ENCODE peak calls at places on chromosomes 7 and 10, in eight cellular contexts. E is astrocyte, S is mammary epithelial cell, P is fibroblast of lung, Y is SK-N-SH, V is GM23248, O is colonic mucosa, K is endodermal cell. A is an unnamed sample.

GRCh38 chr7:134669845-134670373 is 23.3 kb downstream of the BPGM start:
- DNase-seq in P (peak), S (peak), Y (peak), K (no peak), E (peak), V (peak), O (peak), A (peak)

GRCh38 chr7:17599733-17600685 is 301.6 kb downstream of the AHR start:
- DNase-seq in O (no peak), P (peak), Y (no peak), S (peak), E (peak), V (peak), K (no peak), A (peak)

GRCh38 chr7:119033641-119034040 is 809.1 kb downstream of the ANKRD7 start:
- DNase-seq in E (no peak), V (no peak), S (no peak), Y (no peak), P (no peak), K (no peak), O (no peak), A (no peak)

GRCh38 chr10:14326581-14326980 is 4.1 kb downstream of the FRMD4A start:
- DNase-seq in E (peak), S (no peak), O (no peak), V (no peak), Y (no peak), K (no peak), P (no peak), A (no peak)

GRCh38 chr10:99364125-99364524 is 35.0 kb downstream of the CNNM1 start:
- DNase-seq in E (peak), K (no peak), P (no peak), V (peak), O (no peak), Y (no peak), S (no peak), A (peak)

GRCh38 chr7:11931306-11931705 is 99.3 kb upstream of the THSD7A start:
- DNase-seq in P (peak), E (peak), V (no peak), S (no peak), K (no peak), O (no peak), Y (no peak), A (no peak)

GRCh38 chr10:17516376-17516775 is 62.0 kb upstream of the ST8SIA6 start:
- DNase-seq in P (no peak), K (no peak), S (peak), Y (no peak), V (peak), E (peak), O (no peak), A (no peak)

GRCh38 chr7:80593869-80594587 is 44.4 kb upstream of the CD36 start:
- DNase-seq in P (peak), V (peak), Y (no peak), S (no peak), O (no peak), E (no peak), K (no peak), A (peak)

GRCh38 chr10:92839191-92840085 is 8.9 kb upstream of the EXOC6 start:
- DNase-seq in V (peak), S (no peak), O (peak), Y (peak), E (peak), K (peak), P (peak), A (peak)

GRCh38 chr10:120761951-120762350 is 89.2 kb upstream of the WDR11 start:
- DNase-seq in K (no peak), V (no peak), P (no peak), S (no peak), Y (no peak), O (no peak), E (peak), A (no peak)

GRCh38 chr7:125563964-125564529 is 634.4 kb upstream of the POT1 start:
- DNase-seq in E (no peak), S (no peak), V (no peak), K (peak), Y (no peak), O (no peak), P (no peak), A (no peak)

GRCh38 chr7:134458341-134458805 is 527 bp downstream of the AKR1B1 start:
- DNase-seq in K (peak), O (peak), Y (peak), P (peak), S (peak), E (no peak), V (peak), A (peak)

GRCh38 chr10:32308027-32308603 is 38.8 kb downstream of the EPC1 start:
- DNase-seq in S (no peak), Y (no peak), K (no peak), V (no peak), P (no peak), E (peak), O (no peak), A (no peak)

GRCh38 chr10:17599089-17599488 is 18.1 kb downstream of the HACD1 start:
- DNase-seq in K (peak), E (peak), S (no peak), Y (peak), P (peak), O (no peak), V (peak), A (peak)

GRCh38 chr10:101602767-101603398 is 14.8 kb downstream of the DPCD start:
- DNase-seq in O (peak), Y (peak), V (peak), E (peak), K (peak), P (peak), S (peak), A (peak)

GRCh38 chr7:1558841-1559625 is 3.0 kb upstream of the TMEM184A start:
- DNase-seq in O (no peak), E (no peak), S (no peak), Y (peak), K (no peak), V (no peak), P (no peak), A (no peak)

GRCh38 chr7:155717010-155717744 is 72.7 kb downstream of the RBM33 start:
- DNase-seq in S (no peak), P (no peak), E (no peak), Y (no peak), V (no peak), K (no peak), O (no peak), A (no peak)

GRCh38 chr10:99660662-99661369 is 1.5 kb downstream of the ENTPD7 start:
- DNase-seq in E (peak), O (no peak), Y (no peak), V (no peak), S (no peak), K (no peak), P (no peak), A (peak)

GRCh38 chr10:103481974-103482531 is 3.0 kb upstream of the CALHM3 start:
- DNase-seq in E (peak), V (peak), P (peak), Y (peak), S (peak), K (no peak), O (peak), A (peak)

GRCh38 chr10:98790817-98791216 is 344.1 kb upstream of the HPS1 start:
- DNase-seq in V (peak), Y (peak), P (peak), O (no peak), K (no peak), S (no peak), E (no peak), A (peak)

GRCh38 chr7:157027568-157028527 is 17.4 kb upstream of the MNX1 start:
- DNase-seq in O (no peak), Y (peak), E (no peak), K (no peak), P (no peak), V (no peak), S (peak), A (no peak)

GRCh38 chr7:71683382-71683781 is 551.4 kb downstream of the GALNT17 start:
- DNase-seq in S (no peak), K (no peak), V (no peak), O (no peak), P (no peak), E (no peak), Y (no peak), A (no peak)

GRCh38 chr7:372939-373791 is 83.2 kb downstream of the FOXL3 start:
- DNase-seq in P (no peak), E (no peak), O (peak), V (no peak), S (no peak), Y (peak), K (peak), A (no peak)

GRCh38 chr7:371779-372545 is 82.0 kb downstream of the FOXL3 start:
- DNase-seq in Y (no peak), O (no peak), E (no peak), P (no peak), K (peak), S (no peak), V (peak), A (no peak)

GRCh38 chr7:373818-374705 is 84.1 kb downstream of the FOXL3 start:
- DNase-seq in S (no peak), P (no peak), K (peak), O (no peak), Y (peak), V (no peak), E (no peak), A (no peak)

GRCh38 chr7:371119-371778 is 81.3 kb downstream of the FOXL3 start:
- DNase-seq in S (no peak), P (no peak), O (peak), E (no peak), K (no peak), V (no peak), Y (peak), A (no peak)

GRCh38 chr7:372546-372938 is 82.6 kb downstream of the FOXL3 start:
- DNase-seq in S (no peak), V (no peak), K (no peak), P (no peak), Y (no peak), E (no peak), O (no peak), A (no peak)
- H3K4me3 ChIP-seq in S (no peak), V (no peak), K (no peak), P (no peak), Y (no peak), E (no peak), O (no peak), A (no peak)

DNA sequence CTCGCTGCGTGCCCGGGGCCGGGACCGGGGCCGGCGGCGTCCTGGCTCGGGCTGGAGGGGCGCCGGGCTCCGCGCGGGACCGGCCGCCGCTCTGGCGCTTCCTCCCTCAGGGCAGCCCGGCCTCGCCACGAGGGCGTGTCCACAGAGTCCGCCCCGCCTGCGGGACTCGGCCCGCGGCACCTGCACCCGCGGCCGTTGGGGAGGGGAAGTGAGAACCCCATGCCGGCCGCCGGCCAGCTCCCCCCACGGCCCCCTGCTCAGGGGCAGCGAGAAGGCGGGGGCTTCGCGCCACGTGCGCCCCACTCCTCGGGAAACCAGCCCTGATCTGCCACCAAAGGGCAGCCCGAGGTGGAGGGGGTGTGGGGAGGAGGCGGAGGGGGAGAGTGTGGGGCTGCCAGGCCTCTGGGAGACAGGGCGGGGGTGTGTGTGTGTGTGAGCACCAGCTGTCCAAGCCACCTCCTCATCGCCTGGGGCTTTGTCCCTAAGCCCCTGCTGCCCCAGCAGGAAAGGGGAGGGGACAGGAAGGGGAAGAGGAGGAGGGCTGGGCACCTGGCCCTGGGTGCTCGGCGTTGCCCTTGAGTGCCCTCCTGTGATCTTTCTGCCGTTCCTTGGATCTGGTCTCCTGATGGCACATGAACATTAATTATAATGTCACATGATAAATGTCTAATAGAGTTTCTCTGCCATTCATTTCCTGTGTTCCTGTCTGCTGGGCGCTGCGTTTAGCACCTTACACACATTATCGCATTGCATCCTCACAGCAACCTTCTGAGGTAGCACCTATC is at the start of gene PIK3AP1:
- DNase-seq in V (peak), K (peak), P (no peak), S (no peak), E (no peak), O (peak), Y (peak), A (peak)
- H3K9ac ChIP-seq in V (no peak), K (no peak), P (no peak), S (no peak), E (peak), O (peak), Y (no peak), A (no peak)

DNA sequence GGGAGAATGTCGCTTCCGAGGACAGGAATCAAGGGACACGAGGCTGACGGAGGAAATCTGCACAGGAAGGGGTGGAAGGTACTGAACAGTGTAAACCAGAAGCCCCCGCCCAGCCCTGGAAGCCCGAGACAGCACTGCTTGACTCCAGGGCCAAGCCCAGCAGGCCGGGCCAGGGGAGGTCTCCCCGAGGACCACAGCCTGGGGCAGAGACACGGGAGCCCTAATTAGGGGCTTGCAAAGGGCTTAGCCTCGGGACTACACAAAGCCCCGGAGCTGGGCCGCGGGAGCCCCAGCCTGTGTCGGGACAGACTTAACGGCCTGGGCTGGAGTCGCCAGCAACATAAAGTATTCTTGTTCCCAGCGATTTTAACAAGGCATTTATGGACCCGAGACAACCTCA is 50.8 kb downstream of the OAT start:
- DNase-seq in V (no peak), E (no peak), P (no peak), S (no peak), O (no peak), Y (no peak), K (no peak), A (no peak)
- H3K4me3 ChIP-seq in V (no peak), E (no peak), P (no peak), S (no peak), O (no peak), Y (no peak), K (no peak), A (no peak)

DNA sequence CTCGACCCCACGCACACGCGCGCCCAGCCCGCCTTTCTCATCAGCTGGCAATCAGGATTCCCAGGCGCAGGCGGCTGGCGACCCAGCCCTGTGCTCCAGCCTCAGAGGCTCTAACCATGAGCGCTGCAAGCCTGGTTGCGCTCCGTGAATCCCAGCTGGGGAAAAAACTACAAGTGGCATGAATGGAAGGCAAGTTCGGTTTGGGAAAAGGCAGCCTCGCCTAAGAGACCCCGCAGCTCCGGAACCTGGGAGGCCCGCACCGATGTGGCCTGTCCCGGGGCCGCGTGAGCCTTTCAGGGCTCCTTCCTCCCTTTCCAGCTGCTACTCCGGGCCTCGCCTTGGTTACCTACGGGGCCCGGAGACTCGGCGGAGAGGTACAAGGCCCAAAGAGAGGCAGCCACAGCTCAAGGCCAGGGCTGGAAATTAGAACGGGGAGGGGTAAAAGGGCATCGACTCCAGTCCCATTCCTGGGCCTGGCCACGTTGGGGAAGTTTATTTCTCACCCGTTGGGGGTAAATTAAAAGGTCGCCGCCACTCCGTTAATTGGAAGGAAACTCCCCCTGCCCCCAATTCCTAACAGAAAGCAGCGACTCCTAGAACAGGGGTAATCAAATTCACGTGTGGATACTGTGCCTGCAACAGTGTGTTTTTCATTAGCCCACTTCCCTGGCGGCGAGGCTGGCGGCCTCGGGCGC is 1.3 kb upstream of the HOXA9 start:
- DNase-seq in Y (no peak), K (peak), O (no peak), V (peak), E (no peak), P (no peak), S (no peak), A (no peak)
- H3K9ac ChIP-seq in Y (no peak), K (no peak), O (peak), V (peak), E (no peak), P (no peak), S (no peak), A (peak)

DNA sequence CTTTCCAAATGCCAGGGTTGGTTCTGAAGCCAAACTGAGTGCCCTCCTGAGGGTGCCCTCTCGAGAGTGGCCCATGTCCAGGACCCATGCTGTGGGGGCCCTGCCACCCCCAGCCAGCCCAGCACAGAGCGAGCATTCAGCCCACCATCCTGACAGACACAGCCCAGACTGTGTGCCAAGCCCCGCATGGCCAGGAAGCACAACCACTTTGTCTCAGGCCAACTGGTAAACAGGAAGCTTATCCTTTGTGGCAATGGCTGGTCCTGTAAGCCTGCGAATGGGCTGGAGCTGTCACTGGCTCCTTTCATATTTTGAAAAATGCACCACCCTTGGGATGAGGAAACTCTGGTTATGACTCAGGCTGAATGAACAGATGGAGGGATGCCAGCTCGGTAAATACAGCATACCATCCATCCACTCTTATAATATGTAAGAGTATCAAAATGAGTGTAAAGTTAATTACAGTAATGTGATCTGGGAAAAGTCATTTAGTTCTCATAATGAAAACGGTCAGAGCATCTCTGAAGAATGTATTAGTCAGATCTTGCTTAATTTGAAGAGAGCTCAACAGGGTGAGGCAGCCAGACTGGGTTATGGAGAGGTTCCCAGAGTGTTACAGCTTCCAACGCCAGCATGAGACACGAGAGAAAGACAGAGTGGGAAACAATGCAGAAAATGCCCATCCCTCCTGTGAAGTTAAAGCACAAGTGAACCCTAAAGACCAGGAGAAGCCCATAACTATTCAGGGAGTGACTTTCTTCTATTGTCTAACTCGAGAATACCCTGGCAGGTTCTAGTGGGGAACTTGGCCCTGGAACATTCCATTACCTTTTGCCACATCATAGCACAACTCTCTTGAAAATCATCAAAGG is 65.1 kb downstream of the STK17A start:
- DNase-seq in K (peak), E (peak), P (peak), S (peak), V (peak), Y (peak), O (peak), A (peak)
- H3K4me3 ChIP-seq in K (no peak), E (peak), P (peak), S (peak), V (peak), Y (peak), O (no peak), A (peak)

DNA sequence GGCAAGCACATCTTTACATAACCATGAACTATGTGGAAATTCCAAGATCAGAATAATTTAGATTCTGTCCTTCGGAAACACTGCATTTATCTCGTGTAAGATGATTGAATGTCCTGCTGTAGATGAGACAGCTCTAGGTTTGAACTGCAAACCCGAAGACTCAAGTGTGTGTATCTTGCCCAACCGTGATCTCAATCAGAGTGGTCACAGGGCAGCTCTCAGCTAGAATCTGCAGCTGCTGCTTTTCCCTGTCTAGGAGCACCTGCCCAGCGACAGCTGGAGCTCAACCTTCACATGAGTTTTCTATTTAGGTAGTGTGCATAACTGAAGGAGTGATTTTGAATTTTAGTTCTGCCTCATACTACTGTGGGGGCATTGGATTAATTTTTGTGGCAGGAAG is 17.5 kb upstream of the KIF20B start:
- DNase-seq in Y (no peak), S (no peak), O (no peak), K (no peak), V (no peak), E (no peak), P (no peak), A (no peak)
- H3K9ac ChIP-seq in Y (no peak), S (no peak), O (no peak), K (no peak), V (no peak), E (no peak), P (no peak), A (no peak)